ENCODE peak calls at places on chromosomes 3 and 15, in seven cellular contexts. S is ovary; Z is stomach; H is tibial nerve; V is heart left ventricle; R is AG04449; B is CD8-positive, alpha-beta memory T cell. J is an unnamed sample.

GRCh38 chr3:130288670-130289069 is 56.8 kb upstream of the COL6A5 start:
- DNase-seq in S (no peak), Z (no peak), H (no peak), V (no peak), R (no peak), B (no peak), J (no peak)

GRCh38 chr3:113805249-113805648 is 33.3 kb upstream of the GRAMD1C start:
- DNase-seq in S (no peak), Z (no peak), H (no peak), V (no peak), R (no peak), B (no peak), J (no peak)

GRCh38 chr3:1196997-1197396 is 104.2 kb downstream of the CNTN6 start:
- DNase-seq in S (no peak), Z (no peak), H (no peak), V (no peak), R (no peak), B (no peak), J (no peak)

GRCh38 chr3:146250449-146251382 is at the start of gene PLSCR4:
- DNase-seq in S (peak; percentile 87), Z (peak; percentile 60), H (peak; percentile 65), V (peak; percentile 86), R (no peak), B (no peak), J (peak; percentile 35)

GRCh38 chr3:13420051-13420816 is at the start of gene NUP210:
- DNase-seq in S (no peak), Z (peak; percentile 64), H (no peak), V (peak; percentile 42), R (no peak), B (peak; percentile 49), J (no peak)

GRCh38 chr15:88543065-88543776 is 3.3 kb downstream of the DET1 start:
- DNase-seq in S (no peak), Z (no peak), H (no peak), V (no peak), R (no peak), B (no peak), J (no peak)

GRCh38 chr15:73922186-73923151 is 3.8 kb upstream of the LOXL1 start:
- DNase-seq in S (peak; percentile 57), Z (no peak), H (no peak), V (peak; percentile 57), R (no peak), B (no peak), J (no peak)

GRCh38 chr3:46734773-46735172 is 17.1 kb upstream of the PRSS50 start:
- DNase-seq in S (no peak), Z (peak; percentile 17), H (no peak), V (no peak), R (no peak), B (no peak), J (no peak)

GRCh38 chr3:100401674-100402036 is 316 bp downstream of the LNP1 start:
- DNase-seq in S (peak; percentile 37), Z (no peak), H (no peak), V (peak; percentile 27), R (no peak), B (peak; percentile 45), J (no peak)

GRCh38 chr3:78255403-78255802 is 1215.5 kb downstream of the ROBO2 start:
- DNase-seq in S (no peak), Z (no peak), H (no peak), V (no peak), R (peak; percentile 68), B (no peak), J (peak; percentile 50)

GRCh38 chr3:122676759-122677158 is 3.9 kb upstream of the PARP14 start:
- DNase-seq in S (no peak), Z (no peak), H (no peak), V (no peak), R (no peak), B (no peak), J (peak; percentile 31)

GRCh38 chr3:45659661-45660566 is 29.3 kb upstream of the SACM1L start:
- DNase-seq in S (peak; percentile 81), Z (peak; percentile 84), H (peak; percentile 51), V (peak; percentile 61), R (peak; percentile 74), B (peak; percentile 42), J (no peak)

GRCh38 chr3:170867143-170867542 is 2.9 kb downstream of the RPL22L1 start:
- DNase-seq in S (no peak), Z (no peak), H (no peak), V (no peak), R (no peak), B (no peak), J (no peak)

GRCh38 chr3:9278085-9278484 is 28.6 kb upstream of the SRGAP3 start:
- DNase-seq in S (no peak), Z (no peak), H (no peak), V (no peak), R (no peak), B (no peak), J (no peak)

GRCh38 chr3:153894857-153895256 is 226.3 kb upstream of the ARHGEF26 start:
- DNase-seq in S (no peak), Z (no peak), H (no peak), V (no peak), R (no peak), B (no peak), J (no peak)

GRCh38 chr15:67085237-67085817 is 19.9 kb downstream of the SMAD3 start:
- DNase-seq in S (no peak), Z (no peak), H (no peak), V (no peak), R (no peak), B (no peak), J (no peak)

GRCh38 chr15:90851945-90852344 is 16.4 kb upstream of the FURIN start:
- DNase-seq in S (no peak), Z (no peak), H (no peak), V (no peak), R (no peak), B (no peak), J (no peak)

DNA sequence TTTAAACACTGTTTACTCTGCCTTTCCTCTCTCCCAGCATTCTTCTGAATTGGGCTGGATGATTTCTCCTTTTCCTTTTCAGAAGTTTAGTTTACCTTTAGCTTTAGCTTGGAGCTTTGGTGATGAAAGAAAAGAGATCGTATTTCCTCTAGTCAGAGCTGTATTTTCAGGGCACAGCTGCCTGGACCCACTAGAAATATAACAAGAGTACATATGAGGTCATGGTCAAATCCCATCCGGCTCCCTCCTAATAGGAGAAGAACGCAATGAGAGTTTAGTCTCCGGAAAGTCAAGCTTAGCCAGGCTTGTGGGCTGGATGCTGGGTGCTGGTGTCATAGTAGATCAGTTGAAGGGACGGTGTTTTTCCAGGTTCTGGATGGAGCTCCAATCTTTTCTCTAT is 177.1 kb upstream of the PFN2 start:
- DNase-seq in S (no peak), Z (no peak), H (no peak), V (no peak), R (no peak), B (no peak), J (peak; percentile 88)
- H3K4me3 ChIP-seq in S (no peak overlapping the region), Z (no peak overlapping the region), H (no peak overlapping the region), V (no peak overlapping the region), R (peak overlapping the region; percentile 13), B (no peak overlapping the region), J (peak overlapping the region; percentile 11)

DNA sequence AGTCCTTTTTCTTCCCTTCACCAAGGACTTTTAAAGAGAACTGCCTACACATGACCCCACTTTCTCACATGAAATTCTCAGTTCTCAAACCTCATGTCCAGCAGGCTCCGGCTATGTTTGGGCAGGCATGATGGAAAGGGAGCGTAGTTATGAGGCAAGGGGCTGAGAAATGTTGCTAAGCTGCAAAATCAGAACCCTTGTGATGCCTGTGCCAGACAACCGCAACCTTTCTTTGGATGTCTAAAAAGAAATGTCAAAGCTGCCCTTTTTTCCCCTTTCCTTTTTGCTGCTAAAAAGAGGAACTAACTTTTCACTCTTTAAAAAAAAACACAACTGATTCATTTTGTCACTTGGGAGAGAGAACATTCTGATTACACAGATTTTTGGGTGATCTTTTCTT is 19.2 kb downstream of the GNB4 start:
- DNase-seq in S (no peak), Z (no peak), H (no peak), V (no peak), R (no peak), B (no peak), J (no peak)
- H3K4me3 ChIP-seq in S (no peak overlapping the region), Z (no peak overlapping the region), H (no peak overlapping the region), V (no peak overlapping the region), R (no peak overlapping the region), B (no peak overlapping the region), J (no peak overlapping the region)

GRCh38 chr3:66153961-66154923 is 66.6 kb upstream of the SLC25A26 start:
- DNase-seq in S (no peak), Z (no peak), H (no peak), V (peak; percentile 21), R (no peak), B (no peak), J (no peak)
- H3K4me3 ChIP-seq in S (peak overlapping the region; percentile 2), Z (peak overlapping the region; percentile 32), H (peak overlapping the region; percentile 1), V (no peak overlapping the region), R (peak overlapping the region; percentile 55), B (no peak overlapping the region), J (peak overlapping the region; percentile 45)

DNA sequence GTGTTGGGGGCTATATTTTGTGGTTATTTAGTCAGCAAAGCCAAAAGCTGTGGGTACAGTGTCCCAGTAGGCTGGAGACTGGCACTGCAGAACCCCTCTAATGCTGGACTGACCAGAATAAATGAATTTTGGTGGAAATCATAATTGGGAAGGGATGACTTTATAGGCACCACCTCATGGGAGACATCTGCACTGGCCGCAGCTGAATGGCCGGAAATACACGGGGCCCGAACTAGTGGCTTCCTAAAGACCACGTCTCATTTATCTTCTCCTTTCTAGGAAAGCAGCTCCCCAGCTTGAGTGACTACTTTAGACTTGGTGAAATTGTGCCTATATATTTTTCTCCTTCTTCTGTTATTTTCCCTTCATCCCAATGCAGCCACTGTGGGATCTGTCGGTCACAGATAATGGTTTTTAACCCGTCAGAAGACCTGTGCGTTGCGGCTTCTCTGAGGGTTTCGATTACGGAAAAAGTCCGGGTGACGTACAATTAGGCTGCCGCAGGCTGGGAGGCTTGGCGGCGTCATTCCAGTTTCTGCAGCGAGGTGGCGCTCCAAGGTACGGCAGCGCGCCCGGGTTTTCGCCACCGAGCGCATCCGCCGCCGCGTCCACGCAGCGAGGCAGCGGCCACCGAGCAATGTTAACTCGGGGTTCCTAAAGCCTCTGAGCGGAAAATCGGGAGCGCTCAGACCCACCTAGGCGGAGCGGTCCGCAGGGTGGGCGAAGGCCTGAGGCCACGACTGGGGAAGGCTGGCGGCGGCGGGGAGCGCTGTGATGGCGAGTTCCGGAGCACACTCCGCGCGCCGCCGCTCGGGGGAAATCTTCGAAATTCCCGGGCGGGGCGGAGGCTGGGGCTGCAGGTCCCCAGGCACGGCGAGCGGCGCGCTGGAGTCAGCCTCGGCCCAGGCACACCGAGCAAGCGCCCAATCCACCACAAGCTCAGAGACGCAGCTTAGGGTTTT is 26.3 kb downstream of the NR2F2 start:
- DNase-seq in S (peak; percentile 90), Z (peak; percentile 90), H (peak; percentile 78), V (peak; percentile 84), R (no peak), B (peak; percentile 47), J (peak; percentile 48)
- H3K4me3 ChIP-seq in S (peak overlapping the region; percentile 63), Z (peak overlapping the region; percentile 68), H (peak overlapping the region; percentile 87), V (peak overlapping the region; percentile 35), R (peak overlapping the region; percentile 78), B (peak overlapping the region; percentile 53), J (peak overlapping the region; percentile 67)

J was measured in skeletal muscle cell.